ENCODE peak calls at places on chromosome 1, in seven cellular contexts. J is A549; A is HepG2; L is epithelial cell of esophagus; N is Caco-2; B is CD8-positive, alpha-beta T cell; T is thoracic aorta. O is an unnamed sample.

GRCh38 chr1:46533179-46533864 is 18.1 kb downstream of the KNCN start:
- DNase-seq in N (peak; percentile 12), B (peak; percentile 61), A (no peak), J (no peak), T (no peak), L (peak; percentile 42), O (peak; percentile 34)

GRCh38 chr1:20994176-20994575 is 182.5 kb downstream of the EIF4G3 start:
- DNase-seq in A (no peak), J (no peak), L (no peak), B (no peak), N (no peak), T (no peak), O (no peak)

GRCh38 chr1:17648457-17649145 is 106.5 kb upstream of the ACTL8 start:
- DNase-seq in B (peak; percentile 7), N (no peak), L (no peak), J (no peak), T (peak; percentile 48), A (no peak), O (no peak)

GRCh38 chr1:210653771-210654170 is 325.1 kb downstream of the HHAT start:
- DNase-seq in J (no peak), N (no peak), L (peak; percentile 8), B (no peak), A (no peak), T (no peak), O (no peak)

GRCh38 chr1:174217787-174218574 is 58.7 kb downstream of the RABGAP1L start:
- DNase-seq in N (peak; percentile 24), A (peak; percentile 21), T (no peak), J (peak; percentile 35), B (no peak), L (peak; percentile 50), O (no peak)

GRCh38 chr1:53396563-53397268 is 62.5 kb upstream of the DMRTB1 start:
- DNase-seq in N (no peak), L (no peak), J (no peak), A (no peak), B (no peak), T (no peak), O (no peak)

GRCh38 chr1:115670476-115671175 is 28.9 kb downstream of the VANGL1 start:
- DNase-seq in L (peak; percentile 26), T (no peak), B (no peak), N (no peak), J (no peak), A (no peak), O (peak; percentile 38)

GRCh38 chr1:110106013-110106941 is 6.0 kb upstream of the UBL4B start:
- DNase-seq in T (peak; percentile 30), N (peak; percentile 68), B (peak; percentile 51), J (peak; percentile 60), L (peak; percentile 74), A (peak; percentile 56), O (peak; percentile 70)

GRCh38 chr1:91609571-91609970 is 108.9 kb downstream of the CDC7 start:
- DNase-seq in N (no peak), L (peak; percentile 84), J (peak; percentile 79), B (no peak), T (no peak), A (no peak), O (peak; percentile 82)

GRCh38 chr1:194419721-194420120 is 1233.3 kb upstream of the B3GALT2 start:
- DNase-seq in B (no peak), N (no peak), T (no peak), J (no peak), A (no peak), L (no peak), O (no peak)

GRCh38 chr1:207751790-207752455 is at the start of gene CD46:
- DNase-seq in L (peak; percentile 97), A (peak; percentile 93), T (peak; percentile 90), J (peak; percentile 95), B (peak; percentile 94), N (peak; percentile 99), O (peak; percentile 97)

GRCh38 chr1:234260578-234260977 is 112.7 kb upstream of the COA6 start:
- DNase-seq in A (no peak), J (no peak), L (peak; percentile 93), T (no peak), N (no peak), B (no peak), O (peak; percentile 14)

GRCh38 chr1:23673086-23673813 is 18.4 kb upstream of the RPL11 start:
- DNase-seq in N (peak; percentile 67), J (peak; percentile 79), T (no peak), L (peak; percentile 99), B (no peak), A (peak; percentile 60), O (peak; percentile 52)

GRCh38 chr1:56966698-56966999 is 834 bp upstream of the C8B start:
- DNase-seq in T (no peak), N (no peak), L (no peak), J (no peak), B (no peak), A (no peak), O (no peak)

GRCh38 chr1:159790237-159790917 is 9.6 kb downstream of the DUSP23 start:
- DNase-seq in T (no peak), A (peak; percentile 16), B (no peak), N (peak; percentile 58), L (peak; percentile 35), J (peak; percentile 36), O (no peak)

GRCh38 chr1:56799605-56800398 is 19.4 kb downstream of the FYB2 start:
- DNase-seq in L (peak; percentile 51), N (no peak), T (no peak), B (no peak), J (no peak), A (no peak), O (no peak)

GRCh38 chr1:85274969-85275453 is 1.4 kb downstream of the BCL10 start:
- DNase-seq in B (no peak), J (peak; percentile 55), L (peak; percentile 87), T (no peak), N (no peak), A (peak; percentile 29), O (peak; percentile 95)
- H3K4me3 ChIP-seq in B (peak overlapping the region; percentile 80), J (peak overlapping the region; percentile 97), L (peak overlapping the region; percentile 72), T (peak overlapping the region; percentile 82), N (peak overlapping the region; percentile 94), A (peak overlapping the region; percentile 89), O (peak overlapping the region; percentile 92)

GRCh38 chr1:112706505-112707216 is at the start of gene RHOC:
- DNase-seq in T (no peak), J (no peak), A (no peak), N (peak; percentile 77), L (peak; percentile 68), B (no peak), O (peak; percentile 56)

GRCh38 chr1:112707217-112708001 is 482 bp upstream of the RHOC start:
- DNase-seq in L (peak; percentile 89), T (peak; percentile 66), J (peak; percentile 86), N (peak; percentile 89), A (peak; percentile 83), B (peak; percentile 51), O (peak; percentile 90)

GRCh38 chr1:112710159-112710558 is 3.2 kb upstream of the RHOC start:
- DNase-seq in A (no peak), B (no peak), T (no peak), L (no peak), J (no peak), N (no peak), O (no peak)

GRCh38 chr1:112708489-112708888 is 1.6 kb upstream of the RHOC start:
- DNase-seq in T (no peak), A (no peak), L (no peak), N (no peak), B (no peak), J (no peak), O (no peak)

DNA sequence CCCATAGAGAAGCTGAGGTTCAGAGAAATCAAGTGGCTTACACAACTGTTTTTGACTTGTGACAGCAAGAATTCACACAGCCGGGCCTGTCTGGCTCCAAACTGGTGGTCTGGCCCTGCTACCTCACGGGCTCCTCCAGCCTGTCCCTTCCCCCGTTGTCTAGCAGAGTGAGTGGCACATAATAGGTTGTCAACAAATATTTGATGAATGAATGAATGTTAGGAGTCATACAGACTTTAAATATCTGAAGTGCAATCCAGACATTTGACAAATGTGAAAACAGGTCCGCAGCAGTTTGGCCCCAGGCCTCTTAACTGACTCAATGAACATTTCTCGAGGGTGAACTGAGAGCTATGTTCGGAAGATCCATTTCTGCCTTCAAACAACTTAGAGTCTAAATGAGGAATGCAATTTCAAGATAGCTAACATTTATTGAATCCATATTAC is 1.1 kb upstream of the RHOC start:
- DNase-seq in L (no peak), A (no peak), N (no peak), T (no peak), B (no peak), J (no peak), O (no peak)
- H3K4me3 ChIP-seq in L (peak overlapping the region; percentile 78), A (peak overlapping the region; percentile 98), N (no peak overlapping the region), T (peak overlapping the region; percentile 92), B (no peak overlapping the region), J (peak overlapping the region; percentile 99), O (peak overlapping the region; percentile 87)

DNA sequence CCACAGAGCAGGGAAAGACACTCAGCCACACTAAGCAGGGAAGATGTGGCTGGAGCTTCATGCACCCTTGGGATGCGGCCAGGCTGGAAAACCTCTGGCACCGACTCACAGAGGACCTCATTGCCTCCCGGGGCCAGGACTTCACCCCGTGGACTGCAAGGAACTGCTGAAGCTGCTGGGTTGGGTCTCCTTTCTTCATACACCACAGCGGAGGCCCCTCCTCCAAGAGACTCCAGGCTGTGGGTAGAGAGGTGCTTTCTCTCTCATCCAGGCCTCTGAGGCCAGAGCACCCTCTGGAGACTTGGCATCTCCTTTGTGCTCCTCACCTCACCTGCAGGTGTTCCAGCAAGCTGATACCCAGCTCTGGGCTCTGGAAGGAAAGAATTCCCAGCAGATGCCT is 76.0 kb upstream of the EDN2 start:
- DNase-seq in J (no peak), A (no peak), B (no peak), L (no peak), T (no peak), N (no peak), O (no peak)
- H3K4me3 ChIP-seq in J (no peak overlapping the region), A (no peak overlapping the region), B (no peak overlapping the region), L (no peak overlapping the region), T (no peak overlapping the region), N (no peak overlapping the region), O (no peak overlapping the region)

GRCh38 chr1:106925750-106926149 is 130.7 kb upstream of the PRMT6 start:
- DNase-seq in T (no peak), A (no peak), L (no peak), N (no peak), B (no peak), J (no peak), O (no peak)

GRCh38 chr1:106926748-106927582 is 129.5 kb upstream of the PRMT6 start:
- DNase-seq in N (no peak), J (no peak), A (no peak), L (peak; percentile 72), B (no peak), T (no peak), O (no peak)

GRCh38 chr1:106921186-106921585 is 135.3 kb upstream of the PRMT6 start:
- DNase-seq in A (no peak), J (no peak), N (no peak), T (no peak), B (no peak), L (peak; percentile 26), O (no peak)

GRCh38 chr1:106924360-106924759 is 132.1 kb upstream of the PRMT6 start:
- DNase-seq in T (no peak), J (no peak), A (no peak), B (no peak), N (no peak), L (peak; percentile 27), O (no peak)
- H3K4me3 ChIP-seq in T (no peak overlapping the region), J (no peak overlapping the region), A (no peak overlapping the region), B (no peak overlapping the region), N (no peak overlapping the region), L (no peak overlapping the region), O (no peak overlapping the region)